ENCODE peak calls at places on chromosome 10, in seven cellular contexts. O is activated naive CD8-positive, alpha-beta T cell treated with anti-CD3 and anti-CD28 coated beads for 36 hours; G is NCI-H1436; E is GM23338; Y is WTC11; U is WERI-Rb-1; S is activated T-cell treated with anti-CD3 and anti-CD28 coated beads, Interleukin-2, amount 50 U/mL, for 4 hours. P is an unnamed sample.

GRCh38 chr10:100878291-100878910 is 34.4 kb upstream of the SLF2 start:
- DNase-seq in O (peak; percentile 18), G (peak; percentile 60), E (peak; percentile 89), Y (peak; percentile 75), U (peak; percentile 75), S (no peak), P (peak; percentile 36)

GRCh38 chr10:29026065-29026797 is 262.6 kb upstream of the LYZL1 start:
- DNase-seq in O (no peak), G (no peak), E (peak; percentile 92), Y (peak; percentile 62), U (no peak), S (no peak), P (no peak)

GRCh38 chr10:132961864-132962622 is 19.7 kb upstream of the CFAP46 start:
- DNase-seq in O (peak; percentile 85), G (peak; percentile 25), E (peak; percentile 96), Y (peak; percentile 85), U (peak; percentile 85), S (peak; percentile 47), P (peak; percentile 53)

GRCh38 chr10:33876547-33877400 is 542.3 kb upstream of the NRP1 start:
- DNase-seq in O (no peak), G (no peak), E (no peak), Y (no peak), U (no peak), S (no peak), P (no peak)

GRCh38 chr10:55019461-55019860 is 218.4 kb upstream of the PCDH15 start:
- DNase-seq in O (no peak), G (no peak), E (no peak), Y (no peak), U (no peak), S (no peak), P (no peak)

GRCh38 chr10:15244635-15245197 is 76.2 kb upstream of the NMT2 start:
- DNase-seq in O (no peak), G (no peak), E (no peak), Y (no peak), U (no peak), S (no peak), P (no peak)

GRCh38 chr10:3852147-3852904 is 67.3 kb upstream of the KLF6 start:
- DNase-seq in O (peak; percentile 66), G (peak; percentile 53), E (peak; percentile 26), Y (no peak), U (no peak), S (peak; percentile 56), P (peak; percentile 34)

GRCh38 chr10:101000602-101000991 is 989 bp downstream of the LZTS2 start:
- DNase-seq in O (no peak), G (no peak), E (no peak), Y (no peak), U (no peak), S (no peak), P (no peak)

GRCh38 chr10:123945506-123945905 is 53.9 kb upstream of the CPXM2 start:
- DNase-seq in O (no peak), G (no peak), E (peak; percentile 64), Y (no peak), U (no peak), S (no peak), P (no peak)

GRCh38 chr10:122279725-122280141 is 8.6 kb downstream of the BTBD16 start:
- DNase-seq in O (no peak), G (no peak), E (peak; percentile 83), Y (peak; percentile 79), U (peak; percentile 70), S (no peak), P (peak; percentile 38)

GRCh38 chr10:59047180-59047579 is 129.3 kb upstream of the PHYHIPL start:
- DNase-seq in O (no peak), G (peak; percentile 33), E (no peak), Y (no peak), U (no peak), S (no peak), P (no peak)

GRCh38 chr10:80767940-80768339 is 230.2 kb downstream of the SH2D4B start:
- DNase-seq in O (no peak), G (no peak), E (no peak), Y (no peak), U (no peak), S (no peak), P (no peak)

GRCh38 chr10:48939790-48940325 is at the start of gene LRRC18:
- DNase-seq in O (no peak), G (no peak), E (no peak), Y (no peak), U (no peak), S (no peak), P (no peak)

GRCh38 chr10:59560990-59561389 is 148.7 kb downstream of the SLC16A9 start:
- DNase-seq in O (no peak), G (no peak), E (no peak), Y (no peak), U (no peak), S (no peak), P (no peak)

GRCh38 chr10:92891885-92892705 is 43.8 kb downstream of the EXOC6 start:
- DNase-seq in O (no peak), G (no peak), E (peak; percentile 45), Y (no peak), U (no peak), S (no peak), P (no peak)

GRCh38 chr10:123274513-123275182 is 120.4 kb downstream of the BUB3 start:
- DNase-seq in O (no peak), G (peak; percentile 98), E (peak; percentile 50), Y (peak; percentile 29), U (no peak), S (no peak), P (no peak)

GRCh38 chr10:89156161-89156560 is 51.0 kb downstream of the CH25H start:
- DNase-seq in O (no peak), G (no peak), E (no peak), Y (no peak), U (no peak), S (no peak), P (no peak)

GRCh38 chr10:2081501-2081900 is 344.2 kb upstream of the ADARB2 start:
- DNase-seq in O (no peak), G (no peak), E (peak; percentile 64), Y (peak; percentile 66), U (peak; percentile 6), S (no peak), P (peak; percentile 32)

P was measured in left ventricle myocardium inferior.